ENCODE peak calls at places on chromosomes 4 and X, in nine cellular contexts. N, G, Z, K, L, C, D, H and O are unnamed samples.

GRCh38 chrX:40524423-40524822 is 56.3 kb upstream of the ATP6AP2 start:
- DNase-seq in N (no peak), G (no peak), Z (no peak), K (no peak), L (no peak), C (no peak), D (no peak), H (no peak), O (no peak)

GRCh38 chr4:106266201-106266600 is 49.8 kb downstream of the TBCK start:
- DNase-seq in N (no peak), G (no peak), Z (no peak), K (no peak), L (no peak), C (peak; percentile 42), D (no peak), H (no peak), O (no peak)

GRCh38 chr4:10074767-10075105 is 41.9 kb downstream of the WDR1 start:
- DNase-seq in N (no peak), G (peak; percentile 31), Z (no peak), K (no peak), L (no peak), C (no peak), D (no peak), H (no peak), O (no peak)

GRCh38 chrX:6449946-6450345 is 85.0 kb downstream of the VCX3A start:
- DNase-seq in N (no peak), G (no peak), Z (no peak), K (no peak), L (no peak), C (no peak), D (no peak), H (no peak), O (no peak)

GRCh38 chr4:172096771-172097170 is 283.6 kb downstream of the GALNTL6 start:
- DNase-seq in N (no peak), G (no peak), Z (no peak), K (no peak), L (no peak), C (no peak), D (no peak), H (no peak), O (no peak)

GRCh38 chr4:83358410-83358809 is 23.8 kb upstream of the HPSE start:
- DNase-seq in N (no peak), G (no peak), Z (no peak), K (no peak), L (no peak), C (peak; percentile 32), D (no peak), H (no peak), O (no peak)

GRCh38 chr4:94621491-94622080 is 136.2 kb upstream of the BMPR1B start:
- DNase-seq in N (peak; percentile 9), G (peak; percentile 64), Z (no peak), K (no peak), L (no peak), C (no peak), D (no peak), H (no peak), O (peak; percentile 25)

GRCh38 chrX:106159861-106160282 is 8.2 kb upstream of the PWWP3B start:
- DNase-seq in N (no peak), G (no peak), Z (no peak), K (no peak), L (no peak), C (no peak), D (no peak), H (no peak), O (no peak)

GRCh38 chr4:98828801-98829200 is 100.1 kb downstream of the EIF4E start:
- DNase-seq in N (no peak), G (peak; percentile 45), Z (no peak), K (no peak), L (no peak), C (no peak), D (no peak), H (no peak), O (no peak)

GRCh38 chrX:9231491-9231890 is 197.6 kb upstream of the FAM9B start:
- DNase-seq in N (no peak), G (no peak), Z (no peak), K (no peak), L (no peak), C (no peak), D (no peak), H (no peak), O (no peak)

DNA sequence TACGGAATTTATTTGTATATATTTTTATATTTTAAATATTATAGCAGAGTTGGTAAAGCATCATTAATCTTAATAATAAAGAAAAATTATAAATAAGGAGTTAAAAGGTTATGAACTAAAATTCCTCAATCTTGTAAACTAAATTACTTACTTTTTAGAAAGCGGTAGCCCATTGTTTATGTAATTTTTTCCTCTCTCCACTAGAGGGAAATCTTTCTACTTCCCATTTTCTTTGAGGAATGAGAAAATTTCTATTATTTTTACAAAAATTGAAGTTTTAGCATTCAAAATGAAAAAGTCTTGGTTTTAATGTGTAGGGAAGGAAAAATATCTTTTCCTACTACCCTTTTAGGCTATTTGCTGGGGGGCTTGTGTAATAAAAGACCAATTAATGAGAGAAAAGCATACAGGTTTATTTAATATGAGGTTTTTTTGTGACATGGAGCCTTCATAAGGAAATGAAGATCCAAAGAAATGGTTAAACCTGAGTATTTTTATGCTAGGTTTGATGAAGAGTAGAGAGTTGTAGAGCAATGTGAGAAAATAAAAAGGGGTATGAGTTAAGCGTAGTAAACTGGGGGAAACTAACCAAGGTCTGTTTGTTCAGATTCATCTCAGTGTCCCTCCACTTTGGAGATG is 68.7 kb upstream of the ADAD1 start:
- DNase-seq in N (no peak), G (no peak), Z (no peak), K (no peak), L (no peak), C (no peak), D (no peak), H (no peak), O (no peak)
- TF ChIP-seq CTCF in N (peak; percentile 30), G (peak; percentile 66), Z (peak; percentile 81), K (no peak), L (no peak), C (peak; percentile 43), D (no peak), H (no peak), O (peak; percentile 42)

GRCh38 chr4:168150651-168151050 is 58.3 kb downstream of the ANXA10 start:
- DNase-seq in N (no peak), G (peak; percentile 44), Z (no peak), K (no peak), L (no peak), C (no peak), D (no peak), H (no peak), O (no peak)

GRCh38 chr4:168152837-168153500 is 60.6 kb downstream of the ANXA10 start:
- DNase-seq in N (no peak), G (no peak), Z (no peak), K (no peak), L (no peak), C (no peak), D (no peak), H (no peak), O (no peak)

GRCh38 chr4:168154546-168155277 is 62.4 kb downstream of the ANXA10 start:
- DNase-seq in N (no peak), G (no peak), Z (no peak), K (no peak), L (no peak), C (no peak), D (no peak), H (no peak), O (no peak)

GRCh38 chr4:168151313-168151712 is 59.0 kb downstream of the ANXA10 start:
- DNase-seq in N (no peak), G (no peak), Z (no peak), K (no peak), L (no peak), C (no peak), D (no peak), H (no peak), O (no peak)

DNA sequence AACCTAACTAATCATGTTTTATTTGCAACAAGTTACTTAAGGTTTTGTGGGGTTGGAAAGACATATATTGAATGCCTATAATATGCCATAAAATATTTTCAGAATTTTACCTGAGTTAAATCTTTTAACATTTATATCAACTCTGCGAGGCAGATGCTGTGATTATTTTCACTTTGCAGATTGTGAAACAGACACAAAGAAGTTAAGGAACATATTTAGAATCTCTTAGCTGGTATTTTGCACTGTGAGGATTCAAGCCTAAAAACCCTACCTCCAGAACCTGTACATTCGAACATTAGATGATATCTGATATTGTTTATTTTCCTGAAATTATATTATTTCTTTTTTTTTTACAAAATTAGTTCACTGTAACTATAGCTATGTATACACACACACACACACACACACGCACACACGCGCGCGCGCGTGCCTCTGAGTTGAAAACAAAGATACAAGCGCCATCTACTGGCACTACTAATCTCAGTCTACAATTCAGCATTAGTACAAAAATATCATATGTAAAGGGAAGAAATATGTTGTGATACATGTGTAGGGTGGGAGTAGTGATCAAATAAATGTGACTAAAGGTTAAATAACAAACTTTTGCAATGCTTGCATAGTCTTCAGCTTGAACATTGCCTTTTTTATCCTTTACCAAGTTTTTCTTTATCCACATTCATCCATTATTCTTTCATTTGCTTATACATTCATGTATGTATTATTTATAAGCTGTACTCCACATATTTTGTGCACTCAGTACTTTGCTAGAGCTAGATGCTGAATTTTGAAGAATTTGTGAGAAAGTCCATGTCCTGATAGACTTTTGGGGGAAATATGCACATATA is 61.5 kb downstream of the ANXA10 start:
- DNase-seq in N (peak; percentile 15), G (peak; percentile 81), Z (peak; percentile 59), K (peak; percentile 76), L (peak; percentile 63), C (peak; percentile 44), D (peak; percentile 43), H (peak; percentile 50), O (peak; percentile 73)
- TF ChIP-seq CTCF in N (peak; percentile 76), G (peak; percentile 84), Z (peak; percentile 33), K (peak; percentile 15), L (no peak), C (peak; percentile 68), D (no peak), H (no peak), O (peak; percentile 40)

DNA sequence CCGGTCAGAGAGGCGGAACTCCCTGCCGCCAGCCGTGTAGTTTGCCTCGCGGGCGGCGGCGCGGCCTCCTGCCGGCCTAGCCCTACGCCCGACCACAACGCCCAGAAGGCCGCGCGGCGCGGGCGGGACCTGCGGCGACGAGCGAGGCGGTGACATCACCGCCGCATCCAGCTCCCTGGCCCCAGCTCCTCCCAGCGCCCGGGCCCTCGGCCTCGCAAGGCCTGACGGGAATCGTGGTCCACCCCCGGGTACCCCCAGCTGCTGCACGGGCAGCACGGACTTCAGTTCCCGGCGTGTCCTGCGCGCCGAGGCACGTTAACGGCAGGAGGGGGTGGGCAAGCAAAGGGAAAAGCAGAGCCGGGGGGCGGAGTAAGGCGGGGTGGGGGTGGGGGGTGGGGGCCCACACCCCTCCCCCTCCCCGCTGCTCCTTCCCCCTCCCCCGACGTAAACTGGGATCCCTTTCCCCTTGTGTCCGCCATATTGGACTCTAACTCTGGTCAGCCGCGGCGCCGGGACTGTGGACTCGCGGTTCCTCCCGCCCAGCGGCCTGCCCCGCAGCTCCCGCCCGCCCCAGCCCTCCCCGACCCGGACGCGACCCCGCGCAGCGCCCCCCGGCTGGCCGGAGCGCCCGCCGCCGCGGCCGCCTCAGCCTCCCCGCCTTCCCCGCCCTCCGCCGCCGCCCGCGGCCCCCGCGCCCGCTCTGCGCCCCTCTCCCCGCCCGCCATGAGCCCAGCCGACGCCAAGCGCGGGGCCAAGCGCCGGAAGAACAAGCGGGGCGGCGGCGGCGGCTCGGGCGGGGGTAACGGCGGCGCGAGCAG is at the start of gene FAM193A:
- DNase-seq in N (peak; percentile 100), G (peak; percentile 100), Z (peak; percentile 99), K (peak; percentile 100), L (peak; percentile 98), C (peak; percentile 98), D (peak; percentile 99), H (peak; percentile 79), O (peak; percentile 99)
- TF ChIP-seq CTCF in N (no peak), G (no peak), Z (no peak), K (no peak), L (no peak), C (no peak), D (peak; percentile 34), H (no peak), O (peak; percentile 16)

GRCh38 chr4:72564184-72564583 is 4.8 kb downstream of the ADAMTS3 start:
- DNase-seq in N (no peak), G (no peak), Z (no peak), K (no peak), L (peak; percentile 37), C (peak; percentile 69), D (no peak), H (no peak), O (no peak)
- TF ChIP-seq CTCF in N (no peak), G (no peak), Z (no peak), K (no peak), L (no peak), C (no peak), D (no peak), H (no peak), O (no peak)